ENCODE peak calls at places on chromosome X, in four cellular contexts. W, P, E and U are unnamed samples.

GRCh38 chrX:50180073-50180940 is 20.5 kb downstream of the AKAP4 start:
- DNase-seq in P (no peak), W (no peak), E (no peak), U (no peak)

GRCh38 chrX:7904557-7904956 is 22.7 kb downstream of the PNPLA4 start:
- DNase-seq in E (no peak), P (no peak), W (no peak), U (no peak)

GRCh38 chrX:8025705-8026104 is 98.5 kb upstream of the PNPLA4 start:
- DNase-seq in E (no peak), P (no peak), W (no peak), U (no peak)

GRCh38 chrX:154719132-154719675 is 31.7 kb downstream of the GAB3 start:
- DNase-seq in P (no peak), E (peak; percentile 16), W (no peak), U (peak; percentile 58)

GRCh38 chrX:115564243-115564642 is 3.3 kb downstream of the PLS3 start:
- DNase-seq in P (no peak), W (no peak), E (no peak), U (no peak)

GRCh38 chrX:133297284-133297683 is 79.1 kb upstream of the TFDP3 start:
- DNase-seq in E (no peak), W (no peak), P (no peak), U (no peak)

GRCh38 chrX:24657671-24658410 is 10.7 kb upstream of the PCYT1B start:
- DNase-seq in W (no peak), E (no peak), P (no peak), U (no peak)

GRCh38 chrX:2243913-2244460 is 256.8 kb downstream of the DHRSX start:
- DNase-seq in E (no peak), W (no peak), P (no peak), U (no peak)

GRCh38 chrX:18855919-18856644 is 127.8 kb downstream of the PHKA2 start:
- DNase-seq in P (no peak), E (peak; percentile 1), W (no peak), U (no peak)

GRCh38 chrX:10634681-10635161 is 14.3 kb upstream of the MID1 start:
- DNase-seq in P (no peak), W (no peak), E (no peak), U (no peak)
- H3K27ac ChIP-seq in P (peak overlapping the region; percentile 18), W (no peak overlapping the region), E (no peak overlapping the region), U (no peak overlapping the region)

DNA sequence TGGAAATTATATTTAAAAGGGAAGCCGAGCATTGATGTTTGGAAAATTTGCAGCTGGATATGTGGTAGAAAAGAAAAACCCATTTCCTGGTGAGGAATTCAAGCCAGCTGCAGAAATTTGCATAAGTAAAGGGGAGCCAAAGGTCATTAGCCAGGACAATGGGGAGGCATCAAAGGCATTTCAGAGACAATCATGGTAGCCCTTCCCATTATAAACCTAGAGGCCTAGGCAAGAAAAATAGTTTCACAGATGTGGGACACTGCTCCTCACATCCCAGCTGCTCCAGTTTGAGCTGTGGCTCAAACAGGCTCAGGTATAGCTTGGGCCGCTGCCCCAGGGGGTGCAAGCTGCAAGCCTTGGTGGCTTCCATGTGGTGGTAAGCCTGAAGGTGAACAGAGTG is 35.8 kb downstream of the NAP1L3 start:
- DNase-seq in E (no peak), W (no peak), P (no peak), U (no peak)
- H3K27me3 ChIP-seq in E (no peaks in the 10 kb centered on the region), W (no peaks in the 10 kb centered on the region), P (no peaks in the 10 kb centered on the region), U (no peaks in the 10 kb centered on the region)

DNA sequence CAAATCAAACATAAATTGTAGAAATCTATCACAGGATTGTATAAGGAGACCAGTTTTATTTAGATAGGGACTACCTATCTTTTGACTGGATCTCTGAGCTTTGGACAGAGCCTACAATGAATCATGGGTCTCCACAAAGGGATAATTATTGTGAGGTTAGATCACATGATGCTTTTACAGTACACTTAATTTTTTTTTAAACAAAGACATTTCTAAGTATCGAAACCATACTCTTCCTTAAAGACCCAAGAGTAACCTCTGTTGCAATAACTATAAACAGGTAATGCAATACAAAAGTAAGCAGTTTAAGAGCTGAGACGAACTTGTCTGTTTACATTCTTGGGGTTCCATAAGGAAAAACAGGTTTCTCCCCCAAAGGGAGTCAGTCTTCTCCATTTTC is 64.3 kb upstream of the GABRE start:
- DNase-seq in E (no peak), P (no peak), W (no peak), U (no peak)
- H3K9me3 ChIP-seq in E (no peaks in the 10 kb centered on the region), P (no peaks in the 10 kb centered on the region), W (no peaks in the 10 kb centered on the region), U (no peaks in the 10 kb centered on the region)

DNA sequence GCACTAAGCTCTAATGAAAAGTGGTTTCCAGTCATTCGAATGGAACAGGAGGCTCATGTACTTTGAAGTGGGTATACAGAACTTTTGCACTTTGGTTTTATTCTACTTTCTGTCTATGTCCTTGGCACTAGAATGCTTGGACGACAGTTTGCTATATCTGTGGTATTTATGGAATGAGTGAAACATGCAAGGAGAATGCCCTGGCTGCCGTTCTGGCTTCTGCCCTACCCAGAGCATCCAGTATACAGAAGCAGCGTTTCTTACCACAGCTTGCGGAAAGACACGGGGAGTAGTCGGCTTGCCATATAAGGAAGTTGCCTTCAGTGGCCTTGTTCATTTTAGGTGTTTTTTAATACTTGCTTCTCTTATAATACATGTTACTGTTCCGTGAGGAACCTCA is 98.0 kb downstream of the TBL1X start:
- DNase-seq in W (peak; percentile 15), P (no peak), E (no peak), U (no peak)
- H3K27ac ChIP-seq in W (no peak overlapping the region), P (no peak overlapping the region), E (no peak overlapping the region), U (no peak overlapping the region)

GRCh38 chrX:16992902-16993301 is 46.4 kb downstream of the REPS2 start:
- DNase-seq in W (no peak), P (no peak), E (no peak), U (no peak)

GRCh38 chrX:16986169-16986568 is 39.7 kb downstream of the REPS2 start:
- DNase-seq in E (no peak), W (no peak), P (no peak), U (no peak)

GRCh38 chrX:16992411-16992810 is 46.0 kb downstream of the REPS2 start:
- DNase-seq in E (no peak), W (no peak), P (no peak), U (no peak)

GRCh38 chrX:16990839-16991238 is 44.4 kb downstream of the REPS2 start:
- DNase-seq in P (no peak), E (no peak), W (no peak), U (no peak)

DNA sequence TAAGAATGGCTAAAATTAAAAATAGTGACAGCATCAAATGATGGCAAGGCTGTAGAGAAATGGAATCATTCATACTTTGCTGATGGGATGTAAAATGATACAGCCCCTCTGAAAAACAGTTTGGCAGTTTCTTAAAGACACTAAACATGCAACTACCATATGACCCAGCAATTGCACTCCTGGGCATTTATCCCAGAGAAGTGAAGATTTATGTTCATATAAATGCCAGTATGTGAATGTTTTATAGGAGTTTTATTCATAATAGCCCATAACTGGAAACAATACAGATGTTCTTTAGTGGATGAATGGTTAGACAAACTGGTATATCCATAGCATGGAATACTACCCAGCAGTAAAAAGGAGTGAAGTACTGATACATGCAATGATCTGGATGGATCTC is 43.3 kb downstream of the REPS2 start:
- DNase-seq in W (no peak), P (no peak), E (no peak), U (no peak)
- H3K27me3 ChIP-seq in W (peaks cover 2% of the 10 kb centered on the region), P (no peaks in the 10 kb centered on the region), E (no peaks in the 10 kb centered on the region), U (no peaks in the 10 kb centered on the region)

GRCh38 chrX:46500054-46500453 is 45.2 kb downstream of the ZNF674 start:
- DNase-seq in P (no peak), E (no peak), W (no peak), U (no peak)
- H3K9me3 ChIP-seq in P (no peaks in the 10 kb centered on the region), E (peaks cover 6% of the 10 kb centered on the region), W (peaks cover 43% of the 10 kb centered on the region), U (peaks cover 10% of the 10 kb centered on the region)

GRCh38 chrX:17813277-17813676 is 47.8 kb downstream of the RAI2 start:
- DNase-seq in P (no peak), W (no peak), E (no peak), U (no peak)

GRCh38 chrX:17817242-17817641 is 43.9 kb downstream of the RAI2 start:
- DNase-seq in E (no peak), W (no peak), P (no peak), U (no peak)

GRCh38 chrX:17812763-17813162 is 48.3 kb downstream of the RAI2 start:
- DNase-seq in P (no peak), E (no peak), W (no peak), U (no peak)

GRCh38 chrX:17814557-17814956 is 46.5 kb downstream of the RAI2 start:
- DNase-seq in P (no peak), W (no peak), E (no peak), U (no peak)

DNA sequence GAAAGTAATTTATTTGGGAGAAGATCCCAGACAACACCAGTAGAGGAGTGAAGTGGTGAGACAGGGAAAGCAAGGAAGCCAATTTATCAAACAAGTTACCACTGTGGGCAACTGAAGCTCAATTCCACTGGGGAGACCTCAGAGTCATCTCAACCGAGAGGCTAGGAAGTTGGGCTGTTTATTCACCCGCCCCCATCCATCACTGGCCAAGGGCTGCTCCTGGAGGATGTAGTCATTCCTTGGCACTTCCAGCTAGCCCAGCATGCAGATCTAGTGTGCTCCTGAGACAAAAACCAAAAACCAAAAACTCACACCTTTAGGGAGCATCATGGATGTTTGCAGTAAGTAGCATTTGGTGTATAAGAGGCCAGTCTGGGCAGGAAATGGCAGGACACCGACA is 47.0 kb downstream of the RAI2 start:
- DNase-seq in P (no peak), E (no peak), W (no peak), U (no peak)
- H3K27ac ChIP-seq in P (no peak overlapping the region), E (no peak overlapping the region), W (no peak overlapping the region), U (no peak overlapping the region)

DNA sequence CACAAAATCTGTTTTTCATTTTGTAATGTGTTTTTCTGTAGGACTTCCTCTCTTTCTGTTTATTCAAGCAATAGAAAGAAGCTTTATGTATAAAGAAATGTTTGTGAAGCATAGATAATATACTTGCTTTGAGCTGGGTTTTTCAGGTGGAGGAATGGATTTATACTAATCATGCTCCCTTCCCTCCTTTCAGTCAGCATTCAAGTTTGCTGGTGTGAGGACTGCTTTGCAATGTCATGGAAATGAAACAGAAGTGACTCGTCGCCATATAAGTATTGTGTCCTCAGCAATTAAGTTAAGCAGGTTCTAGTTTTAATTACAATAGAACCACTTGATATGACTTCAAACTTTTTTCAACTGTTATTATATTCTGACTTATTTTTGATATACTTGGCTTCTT is 1447.1 kb downstream of the PCDH19 start:
- DNase-seq in P (no peak), W (no peak), E (no peak), U (no peak)
- H3K27me3 ChIP-seq in P (no peaks in the 10 kb centered on the region), W (no peaks in the 10 kb centered on the region), E (no peaks in the 10 kb centered on the region), U (no peaks in the 10 kb centered on the region)

DNA sequence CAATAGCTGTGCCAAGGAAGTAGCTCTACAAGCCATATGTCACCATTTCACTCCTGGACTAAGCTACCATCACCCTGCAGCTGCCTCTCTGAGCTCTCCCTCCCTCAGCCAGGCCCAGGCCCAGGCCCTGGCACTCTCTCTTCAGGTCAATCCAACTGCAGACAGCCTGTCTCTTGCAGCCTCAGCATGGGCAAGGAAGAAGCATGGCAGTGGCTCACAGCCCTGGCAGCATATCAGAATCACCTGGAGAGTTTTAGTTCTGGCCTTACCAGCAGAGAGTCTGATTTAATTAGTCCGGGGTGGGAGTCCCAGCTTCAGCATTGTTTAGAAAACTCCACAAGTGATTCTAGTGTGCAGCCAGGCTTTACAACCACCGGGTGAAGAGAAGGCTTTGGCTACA is 31.5 kb downstream of the NALF2 start:
- DNase-seq in P (no peak), E (no peak), W (no peak), U (no peak)
- H3K9me3 ChIP-seq in P (no peaks in the 10 kb centered on the region), E (no peaks in the 10 kb centered on the region), W (no peaks in the 10 kb centered on the region), U (no peaks in the 10 kb centered on the region)

DNA sequence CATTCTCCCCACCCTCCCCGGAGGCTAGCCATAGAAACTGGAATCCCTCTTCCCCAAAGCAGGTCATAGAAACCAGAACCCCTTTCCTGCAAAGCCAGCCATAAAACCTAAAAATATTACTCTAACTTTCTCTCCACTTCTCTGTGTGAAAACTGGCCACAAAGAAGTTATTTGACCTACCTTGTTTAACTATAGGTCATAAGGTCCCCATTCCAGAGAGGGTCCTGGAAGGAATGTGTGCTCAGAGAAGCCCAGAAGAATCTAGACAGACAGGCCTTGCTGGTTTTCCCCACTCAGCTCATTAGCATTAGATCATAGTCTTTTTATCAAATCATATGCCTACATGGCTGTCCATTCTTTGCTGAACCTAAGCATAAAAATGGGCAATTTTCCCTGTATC is 52.8 kb upstream of the TEX13A start:
- DNase-seq in E (no peak), P (no peak), W (no peak), U (no peak)
- H3K27ac ChIP-seq in E (no peak overlapping the region), P (no peak overlapping the region), W (no peak overlapping the region), U (no peak overlapping the region)